ENCODE peak calls at places on chromosomes 4 and X, in nine cellular contexts. V is activated T-cell treated with anti-CD3 and anti-CD28 coated beads for 48 hours; T is islet precursor cell; B is COR-L47; H is stimulated activated CD4-positive, alpha-beta T cell treated with anti-CD3 and anti-CD28 coated beads, Interleukin-4, amount 100 ng/mL, for 4 hours; Z is skeletal muscle cell; S is H7; O is MG63; K is GM12865. G is an unnamed sample.

GRCh38 chr4:98448923-98449322 is 187.7 kb downstream of the RAP1GDS1 start:
- DNase-seq in V (no peak), T (no peak), B (no peak), H (no peak), Z (peak; percentile 55), S (no peak), O (no peak), K (peak; percentile 63), G (no peak)

GRCh38 chrX:45497290-45497689 is 296.6 kb upstream of the DIPK2B start:
- DNase-seq in V (no peak), T (no peak), B (no peak), H (no peak), Z (no peak), S (no peak), O (no peak), K (no peak), G (no peak)

GRCh38 chr4:158671915-158672806 is at the start of gene ETFDH:
- DNase-seq in V (peak; percentile 97), T (peak; percentile 100), B (peak; percentile 99), H (peak; percentile 96), Z (peak; percentile 98), S (peak; percentile 93), O (peak; percentile 100), K (peak; percentile 99), G (peak; percentile 99)

GRCh38 chrX:83916525-83916924 is 55.6 kb downstream of the CYLC1 start:
- DNase-seq in V (no peak), T (no peak), B (no peak), H (no peak), Z (no peak), S (peak; percentile 10), O (no peak), K (no peak), G (no peak)

GRCh38 chr4:139563515-139563914 is 7.5 kb upstream of the SETD7 start:
- DNase-seq in V (no peak), T (no peak), B (no peak), H (no peak), Z (no peak), S (no peak), O (no peak), K (no peak), G (no peak)

GRCh38 chrX:118666521-118666920 is 60.9 kb upstream of the IL13RA1 start:
- DNase-seq in V (no peak), T (no peak), B (no peak), H (no peak), Z (no peak), S (no peak), O (no peak), K (no peak), G (no peak)

GRCh38 chr4:4721636-4722035 is 137.8 kb upstream of the MSX1 start:
- DNase-seq in V (no peak), T (no peak), B (no peak), H (no peak), Z (no peak), S (no peak), O (no peak), K (no peak), G (no peak)

GRCh38 chr4:104728380-104729122 is 233.9 kb upstream of the CXXC4 start:
- DNase-seq in V (no peak), T (no peak), B (no peak), H (no peak), Z (peak; percentile 81), S (no peak), O (peak; percentile 15), K (no peak), G (no peak)

GRCh38 chr4:23978031-23978430 is 88.2 kb upstream of the PPARGC1A start:
- DNase-seq in V (no peak), T (no peak), B (no peak), H (no peak), Z (no peak), S (peak; percentile 5), O (no peak), K (no peak), G (no peak)

GRCh38 chrX:43949669-43950068 is 23.5 kb downstream of the NDP start:
- DNase-seq in V (peak; percentile 9), T (peak; percentile 76), B (no peak), H (peak; percentile 19), Z (no peak), S (peak; percentile 40), O (no peak), K (peak; percentile 19), G (no peak)

GRCh38 chr4:40423735-40424134 is 88.6 kb downstream of the CHRNA9 start:
- DNase-seq in V (no peak), T (no peak), B (no peak), H (no peak), Z (peak; percentile 38), S (no peak), O (no peak), K (no peak), G (no peak)

G was measured in Right ventricle myocardium inferior.